ENCODE peak calls at places on chromosomes 4 and X, in nine cellular contexts. One of them, this sample, is unnamed.
A peak's percentile ranks its signal among the peaks of the same experiment; 100 is the strongest.

GRCh38 chr4:1834047-1834769 is 21.7 kb downstream of the LETM1 start:
- DNase-seq in EH: no peak
- DNase-seq in activated T-helper 1 cell treated with Interleukin-2 at 50 U/mL for 16 hours: no peak
- DNase-seq in stimulated activated CD8-positive, alpha-beta memory T cell treated with anti-CD3 and anti-CD28 coated beads, Interleukin-4, amount 100 ng/mL, for 4 hours: no peak
- DNase-seq in NCI-H1092 treated with DMSO at 0.1 percent for 48 hours: no peak
- DNase-seq in sigmoid colon: no peak
- DNase-seq in GOT3: no peak
- DNase-seq in NCI-H510A: no peak
- DNase-seq in endothelial cell: no peak
- DNase-seq in this sample: no peak

GRCh38 chr4:165476214-165477098 is 97.6 kb downstream of the CPE start:
- DNase-seq in EH: no peak
- DNase-seq in activated T-helper 1 cell treated with Interleukin-2 at 50 U/mL for 16 hours: no peak
- DNase-seq in stimulated activated CD8-positive, alpha-beta memory T cell treated with anti-CD3 and anti-CD28 coated beads, Interleukin-4, amount 100 ng/mL, for 4 hours: no peak
- DNase-seq in NCI-H1092 treated with DMSO at 0.1 percent for 48 hours: no peak
- DNase-seq in sigmoid colon: no peak
- DNase-seq in GOT3: no peak
- DNase-seq in NCI-H510A: no peak
- DNase-seq in endothelial cell: no peak
- DNase-seq in this sample: peak; percentile 2

GRCh38 chr4:151231915-151232595 is 44.9 kb upstream of the PRSS48 start:
- DNase-seq in EH: peak; percentile 30
- DNase-seq in activated T-helper 1 cell treated with Interleukin-2 at 50 U/mL for 16 hours: no peak
- DNase-seq in stimulated activated CD8-positive, alpha-beta memory T cell treated with anti-CD3 and anti-CD28 coated beads, Interleukin-4, amount 100 ng/mL, for 4 hours: no peak
- DNase-seq in NCI-H1092 treated with DMSO at 0.1 percent for 48 hours: no peak
- DNase-seq in sigmoid colon: no peak
- DNase-seq in GOT3: no peak
- DNase-seq in NCI-H510A: no peak
- DNase-seq in endothelial cell: no peak
- DNase-seq in this sample: no peak

GRCh38 chr4:26984896-26985295 is 124.3 kb downstream of the STIM2 start:
- DNase-seq in EH: no peak
- DNase-seq in activated T-helper 1 cell treated with Interleukin-2 at 50 U/mL for 16 hours: no peak
- DNase-seq in stimulated activated CD8-positive, alpha-beta memory T cell treated with anti-CD3 and anti-CD28 coated beads, Interleukin-4, amount 100 ng/mL, for 4 hours: no peak
- DNase-seq in NCI-H1092 treated with DMSO at 0.1 percent for 48 hours: no peak
- DNase-seq in sigmoid colon: no peak
- DNase-seq in GOT3: no peak
- DNase-seq in NCI-H510A: no peak
- DNase-seq in endothelial cell: no peak
- DNase-seq in this sample: no peak

GRCh38 chr4:181143241-181143854 is 1099.9 kb upstream of the TENM3 start:
- DNase-seq in EH: peak; percentile 71
- DNase-seq in activated T-helper 1 cell treated with Interleukin-2 at 50 U/mL for 16 hours: peak; percentile 24
- DNase-seq in stimulated activated CD8-positive, alpha-beta memory T cell treated with anti-CD3 and anti-CD28 coated beads, Interleukin-4, amount 100 ng/mL, for 4 hours: peak; percentile 39
- DNase-seq in NCI-H1092 treated with DMSO at 0.1 percent for 48 hours: peak; percentile 75
- DNase-seq in sigmoid colon: peak; percentile 85
- DNase-seq in GOT3: peak; percentile 0
- DNase-seq in NCI-H510A: peak; percentile 12
- DNase-seq in endothelial cell: peak; percentile 78
- DNase-seq in this sample: peak; percentile 59

GRCh38 chr4:186948361-186949291 is 225.0 kb upstream of the FAT1 start:
- DNase-seq in EH: peak; percentile 98
- DNase-seq in activated T-helper 1 cell treated with Interleukin-2 at 50 U/mL for 16 hours: no peak
- DNase-seq in stimulated activated CD8-positive, alpha-beta memory T cell treated with anti-CD3 and anti-CD28 coated beads, Interleukin-4, amount 100 ng/mL, for 4 hours: no peak
- DNase-seq in NCI-H1092 treated with DMSO at 0.1 percent for 48 hours: peak; percentile 3
- DNase-seq in sigmoid colon: no peak
- DNase-seq in GOT3: no peak
- DNase-seq in NCI-H510A: no peak
- DNase-seq in endothelial cell: peak; percentile 66
- DNase-seq in this sample: peak; percentile 66

GRCh38 chr4:128322986-128323385 is 35.4 kb upstream of the PGRMC2 start:
- DNase-seq in EH: peak; percentile 90
- DNase-seq in activated T-helper 1 cell treated with Interleukin-2 at 50 U/mL for 16 hours: no peak
- DNase-seq in stimulated activated CD8-positive, alpha-beta memory T cell treated with anti-CD3 and anti-CD28 coated beads, Interleukin-4, amount 100 ng/mL, for 4 hours: no peak
- DNase-seq in NCI-H1092 treated with DMSO at 0.1 percent for 48 hours: no peak
- DNase-seq in sigmoid colon: no peak
- DNase-seq in GOT3: no peak
- DNase-seq in NCI-H510A: no peak
- DNase-seq in endothelial cell: no peak
- DNase-seq in this sample: peak; percentile 80

GRCh38 chr4:128287159-128287870 is at the start of gene PGRMC2:
- DNase-seq in EH: peak; percentile 53
- DNase-seq in activated T-helper 1 cell treated with Interleukin-2 at 50 U/mL for 16 hours: no peak
- DNase-seq in stimulated activated CD8-positive, alpha-beta memory T cell treated with anti-CD3 and anti-CD28 coated beads, Interleukin-4, amount 100 ng/mL, for 4 hours: no peak
- DNase-seq in NCI-H1092 treated with DMSO at 0.1 percent for 48 hours: peak; percentile 46
- DNase-seq in sigmoid colon: peak; percentile 70
- DNase-seq in GOT3: no peak
- DNase-seq in NCI-H510A: no peak
- DNase-seq in endothelial cell: no peak
- DNase-seq in this sample: peak; percentile 28

GRCh38 chr4:170827562-170828260 is 738.0 kb upstream of the AADAT start:
- DNase-seq in EH: no peak
- DNase-seq in activated T-helper 1 cell treated with Interleukin-2 at 50 U/mL for 16 hours: no peak
- DNase-seq in stimulated activated CD8-positive, alpha-beta memory T cell treated with anti-CD3 and anti-CD28 coated beads, Interleukin-4, amount 100 ng/mL, for 4 hours: no peak
- DNase-seq in NCI-H1092 treated with DMSO at 0.1 percent for 48 hours: no peak
- DNase-seq in sigmoid colon: no peak
- DNase-seq in GOT3: no peak
- DNase-seq in NCI-H510A: no peak
- DNase-seq in endothelial cell: no peak
- DNase-seq in this sample: no peak

GRCh38 chrX:7972586-7972985 is 45.4 kb upstream of the PNPLA4 start:
- DNase-seq in EH: no peak
- DNase-seq in activated T-helper 1 cell treated with Interleukin-2 at 50 U/mL for 16 hours: no peak
- DNase-seq in stimulated activated CD8-positive, alpha-beta memory T cell treated with anti-CD3 and anti-CD28 coated beads, Interleukin-4, amount 100 ng/mL, for 4 hours: no peak
- DNase-seq in NCI-H1092 treated with DMSO at 0.1 percent for 48 hours: no peak
- DNase-seq in sigmoid colon: no peak
- DNase-seq in GOT3: no peak
- DNase-seq in NCI-H510A: no peak
- DNase-seq in endothelial cell: no peak
- DNase-seq in this sample: no peak

GRCh38 chr4:127370495-127371069 is 262.2 kb upstream of the INTU start:
- DNase-seq in EH: no peak
- DNase-seq in activated T-helper 1 cell treated with Interleukin-2 at 50 U/mL for 16 hours: no peak
- DNase-seq in stimulated activated CD8-positive, alpha-beta memory T cell treated with anti-CD3 and anti-CD28 coated beads, Interleukin-4, amount 100 ng/mL, for 4 hours: no peak
- DNase-seq in NCI-H1092 treated with DMSO at 0.1 percent for 48 hours: no peak
- DNase-seq in sigmoid colon: no peak
- DNase-seq in GOT3: no peak
- DNase-seq in NCI-H510A: no peak
- DNase-seq in endothelial cell: no peak
- DNase-seq in this sample: peak; percentile 49

GRCh38 chr4:53855886-53856260 is 208.5 kb downstream of the CHIC2 start:
- DNase-seq in EH: peak; percentile 93
- DNase-seq in activated T-helper 1 cell treated with Interleukin-2 at 50 U/mL for 16 hours: no peak
- DNase-seq in stimulated activated CD8-positive, alpha-beta memory T cell treated with anti-CD3 and anti-CD28 coated beads, Interleukin-4, amount 100 ng/mL, for 4 hours: no peak
- DNase-seq in NCI-H1092 treated with DMSO at 0.1 percent for 48 hours: no peak
- DNase-seq in sigmoid colon: peak; percentile 67
- DNase-seq in GOT3: no peak
- DNase-seq in NCI-H510A: no peak
- DNase-seq in endothelial cell: no peak
- DNase-seq in this sample: peak; percentile 78

GRCh38 chrX:154123241-154124219 is 20.5 kb upstream of the OPN1LW start:
- DNase-seq in EH: peak; percentile 1
- DNase-seq in activated T-helper 1 cell treated with Interleukin-2 at 50 U/mL for 16 hours: peak; percentile 5
- DNase-seq in stimulated activated CD8-positive, alpha-beta memory T cell treated with anti-CD3 and anti-CD28 coated beads, Interleukin-4, amount 100 ng/mL, for 4 hours: no peak
- DNase-seq in NCI-H1092 treated with DMSO at 0.1 percent for 48 hours: no peak
- DNase-seq in sigmoid colon: no peak
- DNase-seq in GOT3: no peak
- DNase-seq in NCI-H510A: no peak
- DNase-seq in endothelial cell: peak; percentile 31
- DNase-seq in this sample: peak; percentile 34

GRCh38 chr4:84708406-84709135 is 125.6 kb downstream of the CDS1 start:
- DNase-seq in EH: peak; percentile 11
- DNase-seq in activated T-helper 1 cell treated with Interleukin-2 at 50 U/mL for 16 hours: no peak
- DNase-seq in stimulated activated CD8-positive, alpha-beta memory T cell treated with anti-CD3 and anti-CD28 coated beads, Interleukin-4, amount 100 ng/mL, for 4 hours: no peak
- DNase-seq in NCI-H1092 treated with DMSO at 0.1 percent for 48 hours: no peak
- DNase-seq in sigmoid colon: no peak
- DNase-seq in GOT3: no peak
- DNase-seq in NCI-H510A: no peak
- DNase-seq in endothelial cell: no peak
- DNase-seq in this sample: no peak

GRCh38 chrX:46957299-46957698 is 45.1 kb downstream of the JADE3 start:
- DNase-seq in EH: no peak
- DNase-seq in activated T-helper 1 cell treated with Interleukin-2 at 50 U/mL for 16 hours: no peak
- DNase-seq in stimulated activated CD8-positive, alpha-beta memory T cell treated with anti-CD3 and anti-CD28 coated beads, Interleukin-4, amount 100 ng/mL, for 4 hours: no peak
- DNase-seq in NCI-H1092 treated with DMSO at 0.1 percent for 48 hours: no peak
- DNase-seq in sigmoid colon: no peak
- DNase-seq in GOT3: no peak
- DNase-seq in NCI-H510A: no peak
- DNase-seq in endothelial cell: no peak
- DNase-seq in this sample: peak; percentile 13

GRCh38 chrX:19849433-19850190 is 37.8 kb downstream of the SH3KBP1 start:
- DNase-seq in EH: no peak
- DNase-seq in activated T-helper 1 cell treated with Interleukin-2 at 50 U/mL for 16 hours: no peak
- DNase-seq in stimulated activated CD8-positive, alpha-beta memory T cell treated with anti-CD3 and anti-CD28 coated beads, Interleukin-4, amount 100 ng/mL, for 4 hours: no peak
- DNase-seq in NCI-H1092 treated with DMSO at 0.1 percent for 48 hours: no peak
- DNase-seq in sigmoid colon: no peak
- DNase-seq in GOT3: no peak
- DNase-seq in NCI-H510A: no peak
- DNase-seq in endothelial cell: no peak
- DNase-seq in this sample: no peak

GRCh38 chr4:142846729-142847606 is 867 bp upstream of the INPP4B start:
- DNase-seq in EH: peak; percentile 49
- DNase-seq in activated T-helper 1 cell treated with Interleukin-2 at 50 U/mL for 16 hours: peak; percentile 55
- DNase-seq in stimulated activated CD8-positive, alpha-beta memory T cell treated with anti-CD3 and anti-CD28 coated beads, Interleukin-4, amount 100 ng/mL, for 4 hours: peak; percentile 44
- DNase-seq in NCI-H1092 treated with DMSO at 0.1 percent for 48 hours: peak; percentile 18
- DNase-seq in sigmoid colon: no peak
- DNase-seq in GOT3: no peak
- DNase-seq in NCI-H510A: peak; percentile 25
- DNase-seq in endothelial cell: peak; percentile 30
- DNase-seq in this sample: no peak

GRCh38 chr4:153465922-153466636 is at the start of gene TMEM131L:
- DNase-seq in EH: peak; percentile 74
- DNase-seq in activated T-helper 1 cell treated with Interleukin-2 at 50 U/mL for 16 hours: peak; percentile 58
- DNase-seq in stimulated activated CD8-positive, alpha-beta memory T cell treated with anti-CD3 and anti-CD28 coated beads, Interleukin-4, amount 100 ng/mL, for 4 hours: no peak
- DNase-seq in NCI-H1092 treated with DMSO at 0.1 percent for 48 hours: peak; percentile 60
- DNase-seq in sigmoid colon: peak; percentile 83
- DNase-seq in GOT3: no peak
- DNase-seq in NCI-H510A: peak; percentile 40
- DNase-seq in endothelial cell: peak; percentile 65
- DNase-seq in this sample: peak; percentile 66

GRCh38 chr4:70632028-70632427 is 3.5 kb downstream of the ENAM start:
- DNase-seq in EH: peak; percentile 65
- DNase-seq in activated T-helper 1 cell treated with Interleukin-2 at 50 U/mL for 16 hours: no peak
- DNase-seq in stimulated activated CD8-positive, alpha-beta memory T cell treated with anti-CD3 and anti-CD28 coated beads, Interleukin-4, amount 100 ng/mL, for 4 hours: no peak
- DNase-seq in NCI-H1092 treated with DMSO at 0.1 percent for 48 hours: no peak
- DNase-seq in sigmoid colon: no peak
- DNase-seq in GOT3: no peak
- DNase-seq in NCI-H510A: no peak
- DNase-seq in endothelial cell: no peak
- DNase-seq in this sample: peak; percentile 30

GRCh38 chr4:169418846-169419245 is 148.1 kb upstream of the SH3RF1 start:
- DNase-seq in EH: peak; percentile 51
- DNase-seq in activated T-helper 1 cell treated with Interleukin-2 at 50 U/mL for 16 hours: no peak
- DNase-seq in stimulated activated CD8-positive, alpha-beta memory T cell treated with anti-CD3 and anti-CD28 coated beads, Interleukin-4, amount 100 ng/mL, for 4 hours: no peak
- DNase-seq in NCI-H1092 treated with DMSO at 0.1 percent for 48 hours: no peak
- DNase-seq in sigmoid colon: no peak
- DNase-seq in GOT3: no peak
- DNase-seq in NCI-H510A: no peak
- DNase-seq in endothelial cell: no peak
- DNase-seq in this sample: peak; percentile 9

GRCh38 chr4:154332681-154333421 is 158.7 kb downstream of the DCHS2 start:
- DNase-seq in EH: no peak
- DNase-seq in activated T-helper 1 cell treated with Interleukin-2 at 50 U/mL for 16 hours: peak; percentile 15
- DNase-seq in stimulated activated CD8-positive, alpha-beta memory T cell treated with anti-CD3 and anti-CD28 coated beads, Interleukin-4, amount 100 ng/mL, for 4 hours: no peak
- DNase-seq in NCI-H1092 treated with DMSO at 0.1 percent for 48 hours: no peak
- DNase-seq in sigmoid colon: peak; percentile 74
- DNase-seq in GOT3: no peak
- DNase-seq in NCI-H510A: peak; percentile 70
- DNase-seq in endothelial cell: peak; percentile 35
- DNase-seq in this sample: peak; percentile 45

GRCh38 chr4:113636877-113637276 is 124.7 kb downstream of the CAMK2D start:
- DNase-seq in EH: peak; percentile 69
- DNase-seq in activated T-helper 1 cell treated with Interleukin-2 at 50 U/mL for 16 hours: no peak
- DNase-seq in stimulated activated CD8-positive, alpha-beta memory T cell treated with anti-CD3 and anti-CD28 coated beads, Interleukin-4, amount 100 ng/mL, for 4 hours: no peak
- DNase-seq in NCI-H1092 treated with DMSO at 0.1 percent for 48 hours: no peak
- DNase-seq in sigmoid colon: no peak
- DNase-seq in GOT3: no peak
- DNase-seq in NCI-H510A: no peak
- DNase-seq in endothelial cell: no peak
- DNase-seq in this sample: peak; percentile 65

GRCh38 chr4:41413670-41414069 is 124.3 kb upstream of the LIMCH1 start:
- DNase-seq in EH: peak; percentile 65
- DNase-seq in activated T-helper 1 cell treated with Interleukin-2 at 50 U/mL for 16 hours: no peak
- DNase-seq in stimulated activated CD8-positive, alpha-beta memory T cell treated with anti-CD3 and anti-CD28 coated beads, Interleukin-4, amount 100 ng/mL, for 4 hours: no peak
- DNase-seq in NCI-H1092 treated with DMSO at 0.1 percent for 48 hours: no peak
- DNase-seq in sigmoid colon: no peak
- DNase-seq in GOT3: no peak
- DNase-seq in NCI-H510A: no peak
- DNase-seq in endothelial cell: no peak
- DNase-seq in this sample: no peak

GRCh38 chrX:10939384-10939783 is 171.7 kb upstream of the HCCS start:
- DNase-seq in EH: peak; percentile 34
- DNase-seq in activated T-helper 1 cell treated with Interleukin-2 at 50 U/mL for 16 hours: no peak
- DNase-seq in stimulated activated CD8-positive, alpha-beta memory T cell treated with anti-CD3 and anti-CD28 coated beads, Interleukin-4, amount 100 ng/mL, for 4 hours: no peak
- DNase-seq in NCI-H1092 treated with DMSO at 0.1 percent for 48 hours: no peak
- DNase-seq in sigmoid colon: no peak
- DNase-seq in GOT3: no peak
- DNase-seq in NCI-H510A: no peak
- DNase-seq in endothelial cell: no peak
- DNase-seq in this sample: peak; percentile 52

GRCh38 chr4:40672528-40673522 is 43.2 kb upstream of the RBM47 start:
- DNase-seq in EH: peak; percentile 97
- DNase-seq in activated T-helper 1 cell treated with Interleukin-2 at 50 U/mL for 16 hours: no peak
- DNase-seq in stimulated activated CD8-positive, alpha-beta memory T cell treated with anti-CD3 and anti-CD28 coated beads, Interleukin-4, amount 100 ng/mL, for 4 hours: no peak
- DNase-seq in NCI-H1092 treated with DMSO at 0.1 percent for 48 hours: no peak
- DNase-seq in sigmoid colon: no peak
- DNase-seq in GOT3: no peak
- DNase-seq in NCI-H510A: peak; percentile 17
- DNase-seq in endothelial cell: no peak
- DNase-seq in this sample: peak; percentile 93